ENCODE peak calls at places on chromosome 22, in six cellular contexts. X, Q, J, P, Z and U are unnamed samples.

GRCh38 chr22:46995501-46996360 is 233.3 kb downstream of the TBC1D22A start:
- DNase-seq in X (no peak), Q (no peak), J (no peak), P (no peak), Z (no peak), U (no peak)

GRCh38 chr22:48492371-48493320 is 1335.0 kb downstream of the BRD1 start:
- DNase-seq in X (peak), Q (peak), J (no peak), P (peak), Z (peak), U (peak)

GRCh38 chr22:46110215-46110614 is 40.1 kb upstream of the PPARA start:
- DNase-seq in X (no peak), Q (peak), J (no peak), P (no peak), Z (no peak), U (no peak)

GRCh38 chr22:49136816-49137180 is 690.9 kb downstream of the BRD1 start:
- DNase-seq in X (no peak), Q (no peak), J (no peak), P (no peak), Z (no peak), U (no peak)

GRCh38 chr22:20009018-20009482 is 7.6 kb downstream of the ARVCF start:
- DNase-seq in X (no peak), Q (no peak), J (no peak), P (no peak), Z (no peak), U (no peak)

GRCh38 chr22:38049812-38050619 is 7.2 kb upstream of the PICK1 start:
- DNase-seq in X (no peak), Q (no peak), J (no peak), P (no peak), Z (no peak), U (no peak)

GRCh38 chr22:49931863-49932262 is 13.4 kb downstream of the CRELD2 start:
- DNase-seq in X (no peak), Q (no peak), J (no peak), P (no peak), Z (no peak), U (no peak)

GRCh38 chr22:19612866-19613572 is 88.8 kb upstream of the CLDN5 start:
- DNase-seq in X (no peak), Q (no peak), J (no peak), P (no peak), Z (no peak), U (no peak)

GRCh38 chr22:35882226-35883027 is 146.2 kb downstream of the RBFOX2 start:
- DNase-seq in X (no peak), Q (no peak), J (no peak), P (no peak), Z (no peak), U (no peak)

GRCh38 chr22:40247976-40248375 is 70.3 kb downstream of the TNRC6B start:
- DNase-seq in X (no peak), Q (no peak), J (no peak), P (no peak), Z (no peak), U (no peak)

GRCh38 chr22:46432164-46433068 is 96.9 kb downstream of the TRMU start:
- DNase-seq in X (no peak), Q (no peak), J (no peak), P (peak), Z (no peak), U (no peak)

GRCh38 chr22:37566903-37567798 is 6.9 kb downstream of the CDC42EP1 start:
- DNase-seq in X (peak), Q (peak), J (peak), P (peak), Z (no peak), U (peak)

GRCh38 chr22:37519268-37520195 is at the start of gene CARD10:
- DNase-seq in X (peak), Q (no peak), J (no peak), P (no peak), Z (no peak), U (no peak)

GRCh38 chr22:50700387-50701075 is 27.9 kb downstream of the SHANK3 start:
- DNase-seq in X (no peak), Q (peak), J (no peak), P (no peak), Z (no peak), U (no peak)

GRCh38 chr22:48569476-48570233 is 1258.0 kb downstream of the BRD1 start:
- DNase-seq in X (no peak), Q (no peak), J (no peak), P (no peak), Z (no peak), U (no peak)

GRCh38 chr22:46055176-46055850 is 78.4 kb upstream of the WNT7B start:
- DNase-seq in X (no peak), Q (peak), J (no peak), P (no peak), Z (no peak), U (no peak)

GRCh38 chr22:37230673-37231405 is 13.2 kb downstream of the RAC2 start:
- DNase-seq in X (no peak), Q (no peak), J (no peak), P (no peak), Z (no peak), U (peak)

GRCh38 chr22:19174106-19175025 is 4.2 kb downstream of the SLC25A1 start:
- DNase-seq in X (peak), Q (peak), J (no peak), P (peak), Z (no peak), U (peak)

GRCh38 chr22:46528121-46528610 is 9.3 kb downstream of the CELSR1 start:
- DNase-seq in X (peak), Q (no peak), J (no peak), P (no peak), Z (no peak), U (no peak)

GRCh38 chr22:43733138-43733537 is 79.0 kb downstream of the EFCAB6 start:
- DNase-seq in X (no peak), Q (no peak), J (no peak), P (no peak), Z (no peak), U (no peak)

GRCh38 chr22:30204015-30204741 is 42.4 kb downstream of the LIF start:
- DNase-seq in X (no peak), Q (no peak), J (no peak), P (no peak), Z (no peak), U (no peak)

GRCh38 chr22:49368976-49369725 is 458.5 kb downstream of the BRD1 start:
- DNase-seq in X (no peak), Q (no peak), J (no peak), P (no peak), Z (no peak), U (no peak)

GRCh38 chr22:23892626-23893445 is 1.3 kb upstream of the MIF start:
- DNase-seq in X (no peak), Q (no peak), J (no peak), P (no peak), Z (no peak), U (no peak)

GRCh38 chr22:38258895-38259294 is 13.9 kb downstream of the TMEM184B start:
- DNase-seq in X (no peak), Q (peak), J (no peak), P (no peak), Z (no peak), U (no peak)

GRCh38 chr22:29206372-29207230 is 905 bp downstream of the EMID1 start:
- DNase-seq in X (no peak), Q (no peak), J (no peak), P (no peak), Z (no peak), U (no peak)

GRCh38 chr22:39178206-39179111 is 26.0 kb upstream of the CBX7 start:
- DNase-seq in X (peak), Q (no peak), J (no peak), P (no peak), Z (no peak), U (no peak)

GRCh38 chr22:27474711-27475547 is 326.6 kb downstream of the MN1 start:
- DNase-seq in X (peak), Q (peak), J (no peak), P (peak), Z (no peak), U (no peak)

GRCh38 chr22:33806191-33806590 is 114.1 kb downstream of the LARGE1 start:
- DNase-seq in X (no peak), Q (no peak), J (no peak), P (no peak), Z (no peak), U (peak)

GRCh38 chr22:48209473-48210271 is 1447.2 kb downstream of the TBC1D22A start:
- DNase-seq in X (no peak), Q (no peak), J (no peak), P (no peak), Z (no peak), U (no peak)

GRCh38 chr22:45717787-45718186 is 46.2 kb downstream of the ATXN10 start:
- DNase-seq in X (peak), Q (no peak), J (no peak), P (peak), Z (no peak), U (no peak)

GRCh38 chr22:27380826-27381225 is 420.7 kb downstream of the MN1 start:
- DNase-seq in X (no peak), Q (no peak), J (no peak), P (no peak), Z (no peak), U (no peak)

GRCh38 chr22:30393885-30394284 is 2.9 kb upstream of the SEC14L2 start:
- DNase-seq in X (no peak), Q (no peak), J (no peak), P (no peak), Z (no peak), U (no peak)

GRCh38 chr22:48943567-48944432 is 883.9 kb downstream of the BRD1 start:
- DNase-seq in X (no peak), Q (peak), J (no peak), P (no peak), Z (no peak), U (no peak)

GRCh38 chr22:49303061-49303735 is 524.5 kb downstream of the BRD1 start:
- DNase-seq in X (no peak), Q (no peak), J (no peak), P (no peak), Z (no peak), U (no peak)